ENCODE peak calls at places on chromosomes 11 and 22, in seven cellular contexts. One of them, this sample, is unnamed.

GRCh38 chr11:65211293-65212105 is 29.8 kb downstream of the CAPN1 start:
- DNase-seq in NCI-H1092 treated with DMSO at 0.1 percent for 48 hours: no peak
- DNase-seq in Caki2: no peak
- DNase-seq in Right ventricle myocardium superior: no peak
- DNase-seq in ELR: no peak
- DNase-seq in NT2/D1: no peak
- DNase-seq in fibroblast of lung: no peak
- DNase-seq in this sample: no peak

GRCh38 chr11:34356918-34357645 is 728 bp downstream of the ABTB2 start:
- DNase-seq in NCI-H1092 treated with DMSO at 0.1 percent for 48 hours: peak; percentile 60
- DNase-seq in Caki2: peak; percentile 53
- DNase-seq in Right ventricle myocardium superior: peak; percentile 76
- DNase-seq in ELR: peak; percentile 71
- DNase-seq in NT2/D1: no peak
- DNase-seq in fibroblast of lung: peak; percentile 64
- DNase-seq in this sample: peak; percentile 74

GRCh38 chr11:94737171-94737611 is 31.0 kb upstream of the AMOTL1 start:
- DNase-seq in NCI-H1092 treated with DMSO at 0.1 percent for 48 hours: no peak
- DNase-seq in Caki2: peak; percentile 85
- DNase-seq in Right ventricle myocardium superior: no peak
- DNase-seq in ELR: peak; percentile 86
- DNase-seq in NT2/D1: no peak
- DNase-seq in fibroblast of lung: peak; percentile 16
- DNase-seq in this sample: no peak

GRCh38 chr11:16812274-16812673 is 73.8 kb downstream of the C11orf58 start:
- DNase-seq in NCI-H1092 treated with DMSO at 0.1 percent for 48 hours: no peak
- DNase-seq in Caki2: no peak
- DNase-seq in Right ventricle myocardium superior: no peak
- DNase-seq in ELR: no peak
- DNase-seq in NT2/D1: peak; percentile 32
- DNase-seq in fibroblast of lung: no peak
- DNase-seq in this sample: no peak

GRCh38 chr11:105447936-105448702 is 161.8 kb upstream of the GRIA4 start:
- DNase-seq in NCI-H1092 treated with DMSO at 0.1 percent for 48 hours: no peak
- DNase-seq in Caki2: no peak
- DNase-seq in Right ventricle myocardium superior: no peak
- DNase-seq in ELR: no peak
- DNase-seq in NT2/D1: no peak
- DNase-seq in fibroblast of lung: no peak
- DNase-seq in this sample: no peak

GRCh38 chr22:30325724-30326703 is 727 bp downstream of the TBC1D10A start:
- DNase-seq in NCI-H1092 treated with DMSO at 0.1 percent for 48 hours: no peak
- DNase-seq in Caki2: peak; percentile 19
- DNase-seq in Right ventricle myocardium superior: peak; percentile 57
- DNase-seq in ELR: peak; percentile 55
- DNase-seq in NT2/D1: no peak
- DNase-seq in fibroblast of lung: no peak
- DNase-seq in this sample: no peak

GRCh38 chr11:116312560-116313340 is 460.0 kb downstream of the BUD13 start:
- DNase-seq in NCI-H1092 treated with DMSO at 0.1 percent for 48 hours: peak; percentile 99
- DNase-seq in Caki2: peak; percentile 26
- DNase-seq in Right ventricle myocardium superior: peak; percentile 90
- DNase-seq in ELR: no peak
- DNase-seq in NT2/D1: no peak
- DNase-seq in fibroblast of lung: peak; percentile 25
- DNase-seq in this sample: peak; percentile 89

GRCh38 chr11:3016861-3017260 is 24.7 kb upstream of the NAP1L4 start:
- DNase-seq in NCI-H1092 treated with DMSO at 0.1 percent for 48 hours: no peak
- DNase-seq in Caki2: no peak
- DNase-seq in Right ventricle myocardium superior: no peak
- DNase-seq in ELR: peak; percentile 32
- DNase-seq in NT2/D1: no peak
- DNase-seq in fibroblast of lung: no peak
- DNase-seq in this sample: no peak

GRCh38 chr22:49210606-49211005 is 617.1 kb downstream of the BRD1 start:
- DNase-seq in NCI-H1092 treated with DMSO at 0.1 percent for 48 hours: no peak
- DNase-seq in Caki2: no peak
- DNase-seq in Right ventricle myocardium superior: no peak
- DNase-seq in ELR: no peak
- DNase-seq in NT2/D1: no peak
- DNase-seq in fibroblast of lung: no peak
- DNase-seq in this sample: peak; percentile 10